ENCODE peak calls at places on chromosomes 4 and X, in ten cellular contexts. R is heart right ventricle; X is NCI-H345; J is naive thymus-derived CD8-positive, alpha-beta T cell; E is skeletal muscle cell; L is choroid plexus epithelial cell; K is lung microvascular endothelial cell; D is left cardiac atrium; A is hypothalamus; O is DMS153. T is an unnamed sample.

GRCh38 chr4:107939307-107939706 is 8.0 kb downstream of the CYP2U1 start:
- DNase-seq in X (no peak), E (no peak), R (no peak), A (no peak), L (peak), J (no peak), D (no peak), O (no peak), K (no peak), T (no peak)

GRCh38 chrX:154751121-154751668 is 318 bp upstream of the GAB3 start:
- DNase-seq in R (no peak), L (no peak), A (no peak), O (no peak), K (no peak), E (no peak), J (no peak), X (no peak), D (no peak), T (no peak)

GRCh38 chr4:83582289-83582756 is 46.4 kb downstream of the GPAT3 start:
- DNase-seq in J (no peak), R (peak), K (peak), E (peak), L (no peak), O (no peak), X (peak), D (no peak), A (no peak), T (no peak)

GRCh38 chrX:101530944-101531343 is 19.4 kb upstream of the ARMCX1 start:
- DNase-seq in J (no peak), L (no peak), R (no peak), A (no peak), K (peak), X (no peak), O (no peak), E (no peak), D (no peak), T (no peak)

GRCh38 chrX:67546496-67547423 is 2.9 kb downstream of the AR start:
- DNase-seq in D (no peak), E (no peak), J (no peak), A (no peak), R (no peak), X (no peak), O (no peak), L (no peak), K (no peak), T (no peak)

GRCh38 chr4:158958489-158959270 is 144.2 kb upstream of the RAPGEF2 start:
- DNase-seq in O (no peak), E (no peak), J (no peak), R (no peak), D (no peak), K (no peak), A (no peak), X (no peak), L (peak), T (no peak)

GRCh38 chrX:154308108-154308946 is 12.7 kb downstream of the TKTL1 start:
- DNase-seq in J (peak), K (peak), L (peak), E (no peak), R (peak), X (peak), D (peak), O (no peak), A (no peak), T (peak)

GRCh38 chr4:173025131-173025530 is 143.5 kb upstream of the GALNT7 start:
- DNase-seq in D (no peak), X (peak), A (no peak), L (peak), R (no peak), K (peak), E (peak), O (peak), J (no peak), T (peak)

GRCh38 chr4:1644906-1645657 is 39.0 kb downstream of the FAM53A start:
- DNase-seq in L (peak), E (no peak), D (peak), X (no peak), R (peak), J (no peak), K (no peak), O (no peak), A (peak), T (no peak)

GRCh38 chr4:13289391-13289790 is 194.7 kb downstream of the RAB28 start:
- DNase-seq in R (no peak), J (no peak), K (no peak), X (no peak), A (no peak), D (no peak), L (peak), O (no peak), E (no peak), T (no peak)

GRCh38 chr4:26024079-26024478 is 110.1 kb downstream of the SMIM20 start:
- DNase-seq in L (no peak), X (no peak), D (no peak), A (no peak), J (no peak), K (no peak), O (no peak), E (no peak), R (no peak), T (no peak)

GRCh38 chrX:21586001-21586400 is 72.1 kb downstream of the KLHL34 start:
- DNase-seq in E (no peak), J (no peak), R (no peak), L (no peak), O (no peak), K (no peak), D (no peak), A (no peak), X (no peak), T (no peak)

GRCh38 chrX:154369453-154370299 is 4.8 kb downstream of the FLNA start:
- DNase-seq in X (peak), J (peak), O (peak), R (peak), E (peak), L (peak), K (peak), D (peak), A (no peak), T (peak)

T was measured in SW 1271.